ENCODE peak calls at places on chromosomes 5 and 9, in six cellular contexts. I is left ventricle myocardium superior; B is OCI-M1; W is stimulated activated CD8-positive, alpha-beta memory T cell treated with anti-CD3 and anti-CD28 coated beads, Interleukin-4, amount 100 ng/mL, for 24 hours; V is A549; X is DMS53. U is an unnamed sample.

GRCh38 chr5:179309751-179310320 is 35.4 kb downstream of the ADAMTS2 start:
- DNase-seq in X (no peak), I (no peak), W (no peak), V (no peak), B (no peak), U (no peak)

GRCh38 chr5:35089688-35090314 is 42.1 kb upstream of the AGXT2 start:
- DNase-seq in W (peak; percentile 24), I (no peak), V (peak; percentile 47), B (peak; percentile 75), X (peak; percentile 76), U (peak; percentile 11)

GRCh38 chr5:7789567-7789966 is 61.4 kb downstream of the CFAP90 start:
- DNase-seq in V (no peak), W (no peak), B (no peak), I (no peak), X (no peak), U (no peak)

GRCh38 chr9:26809795-26810194 is 82.8 kb downstream of the CAAP1 start:
- DNase-seq in W (no peak), V (peak; percentile 42), I (no peak), B (no peak), X (peak; percentile 50), U (no peak)

GRCh38 chr5:154603011-154603410 is 125.0 kb upstream of the HAND1 start:
- DNase-seq in V (no peak), B (no peak), X (no peak), W (no peak), I (no peak), U (no peak)

GRCh38 chr9:6842584-6842947 is 84.8 kb downstream of the KDM4C start:
- DNase-seq in X (no peak), I (no peak), W (no peak), B (no peak), V (no peak), U (no peak)

GRCh38 chr5:107894361-107894760 is 223.6 kb upstream of the EFNA5 start:
- DNase-seq in B (no peak), I (no peak), X (no peak), V (no peak), W (no peak), U (no peak)

GRCh38 chr5:171418982-171419662 is at the start of gene FGF18:
- DNase-seq in X (peak; percentile 92), W (peak; percentile 13), I (peak; percentile 81), B (peak; percentile 70), V (peak; percentile 79), U (peak; percentile 34)

GRCh38 chr9:124293712-124294504 is 36.2 kb downstream of the NEK6 start:
- DNase-seq in X (no peak), V (no peak), I (no peak), W (no peak), B (no peak), U (no peak)

GRCh38 chr9:79952401-79952800 is 380.6 kb downstream of the TLE4 start:
- DNase-seq in B (no peak), X (no peak), I (no peak), W (no peak), V (no peak), U (no peak)

GRCh38 chr9:86637515-86637914 is 283.3 kb upstream of the TUT7 start:
- DNase-seq in W (peak; percentile 6), V (peak; percentile 20), I (peak; percentile 42), X (no peak), B (peak; percentile 17), U (peak; percentile 11)

GRCh38 chr5:38783011-38783551 is 62.7 kb upstream of the OSMR start:
- DNase-seq in B (no peak), V (peak; percentile 45), I (no peak), W (no peak), X (peak; percentile 93), U (no peak)

GRCh38 chr5:175448276-175448675 is 4.3 kb upstream of the DRD1 start:
- DNase-seq in I (no peak), B (no peak), V (no peak), X (no peak), W (no peak), U (no peak)

GRCh38 chr9:69471433-69471832 is 146.4 kb downstream of the ENTREP1 start:
- DNase-seq in I (no peak), W (no peak), V (peak; percentile 11), B (no peak), X (no peak), U (no peak)

U was measured in immature natural killer cell.